ENCODE peak calls at places on chromosome 15, in ten cellular contexts. R, B, C, W, G, Z, Y, U, Q and H are unnamed samples. For H3K9me3, the result is how much of the 10 kb centered on the place peaks cover.

GRCh38 chr15:35319354-35319753 is 226.6 kb downstream of the DPH6 start:
- DNase-seq in C (no peak), Y (no peak), W (no peak), U (no peak), R (no peak), B (no peak), Q (no peak), Z (no peak), G (no peak), H (no peak)

GRCh38 chr15:42504631-42505030 is 9.2 kb downstream of the SNAP23 start:
- DNase-seq in B (no peak), W (no peak), Q (no peak), C (no peak), G (no peak), Y (no peak), Z (no peak), U (no peak), R (no peak), H (no peak)

GRCh38 chr15:23629234-23629805 is 18.3 kb downstream of the MAGEL2 start:
- DNase-seq in Y (no peak), R (no peak), G (no peak), U (no peak), C (no peak), W (no peak), Z (no peak), Q (no peak), B (no peak), H (no peak)

GRCh38 chr15:38944551-38944950 is 379.9 kb upstream of the RASGRP1 start:
- DNase-seq in G (no peak), Y (no peak), Z (no peak), W (no peak), B (no peak), C (no peak), R (no peak), U (no peak), Q (no peak), H (no peak)

GRCh38 chr15:80991446-80991845 is 1.8 kb upstream of the MESD start:
- DNase-seq in C (peak), W (no peak), G (peak), Z (peak), Q (peak), Y (no peak), R (peak), U (peak), B (peak), H (no peak)

GRCh38 chr15:59918994-59919951 is 84.8 kb upstream of the FOXB1 start:
- DNase-seq in U (no peak), G (no peak), Q (no peak), Z (no peak), Y (peak), W (no peak), B (no peak), C (no peak), R (no peak), H (no peak)

GRCh38 chr15:82567661-82568060 is 27.4 kb upstream of the RPS17 start:
- DNase-seq in Q (no peak), B (no peak), Y (no peak), W (no peak), G (no peak), R (no peak), U (no peak), C (no peak), Z (no peak), H (no peak)

GRCh38 chr15:80404719-80405553 is 754 bp downstream of the ARNT2 start:
- DNase-seq in U (peak), Y (peak), C (no peak), B (peak), Q (no peak), G (peak), W (no peak), Z (no peak), R (peak), H (peak)

GRCh38 chr15:86830304-86830703 is 750.6 kb downstream of the AGBL1 start:
- DNase-seq in Y (no peak), Z (no peak), W (no peak), G (no peak), U (no peak), C (no peak), R (no peak), Q (no peak), B (no peak), H (no peak)

GRCh38 chr15:45773149-45773548 is 138.3 kb downstream of the SQOR start:
- DNase-seq in Z (no peak), Y (no peak), R (no peak), W (no peak), B (no peak), Q (no peak), C (no peak), U (no peak), G (no peak), H (no peak)

GRCh38 chr15:87711011-87711410 is 545.5 kb downstream of the NTRK3 start:
- DNase-seq in Q (no peak), Z (no peak), C (no peak), B (no peak), W (no peak), R (no peak), G (no peak), U (no peak), Y (no peak), H (no peak)

GRCh38 chr15:90872481-90873184 is 4.2 kb downstream of the FURIN start:
- DNase-seq in Z (peak), W (no peak), G (no peak), U (no peak), C (no peak), Q (no peak), Y (peak), B (no peak), R (peak), H (no peak)

GRCh38 chr15:57307527-57308193 is 68.6 kb upstream of the CGNL1 start:
- DNase-seq in W (no peak), B (no peak), Y (peak), U (no peak), G (no peak), R (no peak), C (no peak), Z (no peak), Q (no peak), H (no peak)

GRCh38 chr15:57914350-57915055 is 151.0 kb downstream of the ALDH1A2 start:
- DNase-seq in Z (no peak), U (no peak), B (no peak), C (no peak), Y (no peak), W (no peak), R (no peak), G (no peak), Q (no peak), H (peak)

GRCh38 chr15:64572856-64573255 is 112.5 kb downstream of the ZNF609 start:
- DNase-seq in C (no peak), R (no peak), U (no peak), G (no peak), W (no peak), Q (no peak), Y (no peak), B (no peak), Z (no peak), H (no peak)

GRCh38 chr15:82040862-82041261 is 5.0 kb downstream of the MEX3B start:
- DNase-seq in U (no peak), R (no peak), Y (no peak), W (peak), C (no peak), B (no peak), Q (peak), G (no peak), Z (no peak), H (no peak)

GRCh38 chr15:96262497-96263268 is 67.8 kb upstream of the NR2F2 start:
- DNase-seq in U (no peak), R (no peak), G (no peak), Y (no peak), Z (no peak), Q (no peak), B (no peak), C (no peak), W (no peak), H (no peak)

GRCh38 chr15:58523634-58524033 is 91.8 kb downstream of the LIPC start:
- DNase-seq in W (no peak), B (no peak), Z (no peak), U (peak), Q (no peak), R (no peak), Y (no peak), C (no peak), G (no peak), H (no peak)

GRCh38 chr15:71725215-71725955 is 85.0 kb upstream of the NR2E3 start:
- DNase-seq in W (no peak), Y (no peak), C (no peak), Q (no peak), G (no peak), U (no peak), R (no peak), B (no peak), Z (no peak), H (no peak)

GRCh38 chr15:81869161-81869928 is 176.5 kb downstream of the MEX3B start:
- DNase-seq in U (no peak), W (no peak), Y (no peak), G (no peak), B (no peak), Z (no peak), Q (no peak), C (no peak), R (no peak), H (no peak)

GRCh38 chr15:80854104-80854503 is 74.9 kb downstream of the CEMIP start:
- DNase-seq in U (peak), C (no peak), Y (no peak), Z (peak), W (no peak), G (no peak), Q (no peak), B (no peak), R (no peak), H (no peak)

GRCh38 chr15:35852818-35853624 is 307.1 kb upstream of the DPH6 start:
- DNase-seq in Q (no peak), Y (no peak), R (no peak), U (no peak), G (no peak), W (no peak), B (no peak), Z (no peak), C (no peak), H (no peak)

GRCh38 chr15:76206325-76206976 is 104.8 kb downstream of the ETFA start:
- DNase-seq in Y (peak), W (no peak), C (peak), Z (peak), R (peak), B (peak), G (peak), Q (peak), U (peak), H (peak)

GRCh38 chr15:100236981-100237720 is 104.6 kb downstream of the ADAMTS17 start:
- DNase-seq in Z (no peak), Y (no peak), C (no peak), B (no peak), G (no peak), U (no peak), Q (no peak), R (no peak), W (no peak), H (no peak)
- H3K9me3 ChIP-seq in Z (under half), Y (under half), C (under half), B (under half), G (under half), U (under half), Q (under half), R (under half), W (under half), H (under half)

DNA sequence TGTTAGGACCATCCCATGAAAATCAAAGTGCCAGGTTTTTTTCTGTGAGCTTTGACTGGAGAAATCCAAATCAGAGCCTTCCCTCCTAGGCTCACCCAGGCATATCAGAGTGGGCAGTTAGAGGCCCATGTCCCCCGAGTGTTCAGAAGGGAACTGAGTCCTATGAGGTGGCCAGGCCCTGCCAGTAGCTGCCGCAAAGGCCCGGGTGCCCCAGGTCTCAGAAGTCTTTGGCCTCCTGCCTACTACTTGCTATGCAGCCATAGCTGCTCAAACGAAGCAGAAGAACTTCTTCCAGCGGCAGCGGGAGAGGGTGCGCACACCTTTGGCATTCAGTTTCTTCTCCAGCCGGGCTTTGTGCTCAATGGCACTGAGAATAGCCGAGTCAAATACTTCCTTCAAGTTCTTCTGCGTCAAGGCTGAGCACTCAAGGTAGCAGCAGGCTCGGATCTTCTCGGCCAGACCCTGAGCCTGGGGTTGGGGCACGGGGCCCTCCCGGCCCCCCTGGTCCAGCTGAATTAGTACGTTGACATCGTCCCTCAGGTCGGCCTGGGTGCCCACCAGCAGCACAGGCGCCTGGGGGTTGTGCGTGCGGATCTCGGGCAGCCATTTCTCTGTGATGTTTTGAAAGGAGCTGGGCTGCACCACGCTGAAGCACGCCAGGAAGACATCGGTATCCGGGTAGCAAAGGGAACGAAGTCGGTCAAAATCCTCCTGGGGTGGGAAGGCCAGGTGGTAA is 1.1 kb downstream of the RHOV start:
- DNase-seq in G (no peak), W (no peak), Q (no peak), Z (no peak), R (no peak), C (no peak), B (no peak), U (no peak), Y (no peak), H (no peak)
- H3K4me3 ChIP-seq in G (peak), W (peak), Q (peak), Z (no peak), R (peak), C (no peak), B (no peak), U (no peak), Y (peak), H (no peak)

GRCh38 chr15:93042211-93042610 is 46.8 kb downstream of the RGMA start:
- DNase-seq in G (no peak), W (no peak), B (no peak), Y (no peak), R (peak), C (no peak), Q (no peak), U (no peak), Z (no peak), H (peak)

GRCh38 chr15:93041159-93041547 is 47.9 kb downstream of the RGMA start:
- DNase-seq in R (peak), Q (no peak), Y (no peak), G (no peak), W (no peak), B (no peak), C (no peak), Z (no peak), U (no peak), H (no peak)

GRCh38 chr15:93042691-93043378 is 46.2 kb downstream of the RGMA start:
- DNase-seq in W (no peak), C (no peak), B (no peak), Z (no peak), Y (no peak), G (no peak), R (peak), U (no peak), Q (no peak), H (peak)

GRCh38 chr15:93038064-93038705 is 50.8 kb downstream of the RGMA start:
- DNase-seq in R (peak), Y (no peak), U (no peak), Q (peak), W (no peak), G (no peak), B (no peak), C (no peak), Z (no peak), H (peak)

GRCh38 chr15:93040288-93041158 is 48.5 kb downstream of the RGMA start:
- DNase-seq in Y (no peak), U (no peak), B (no peak), Q (peak), Z (no peak), W (no peak), C (no peak), G (no peak), R (peak), H (peak)
- H3K9me3 ChIP-seq in Y (under half), U (under half), B (under half), Q (under half), Z (under half), W (under half), C (under half), G (under half), R (under half), H (under half)

GRCh38 chr15:63045438-63046278 is 3.1 kb downstream of the TPM1 start:
- DNase-seq in C (no peak), G (no peak), Q (no peak), Z (no peak), U (no peak), Y (no peak), B (no peak), W (no peak), R (no peak), H (no peak)

GRCh38 chr15:63043391-63044076 is 987 bp downstream of the TPM1 start:
- DNase-seq in U (no peak), Z (peak), Y (no peak), G (peak), B (peak), W (no peak), C (no peak), Q (no peak), R (peak), H (peak)

GRCh38 chr15:63042879-63043340 is 363 bp downstream of the TPM1 start:
- DNase-seq in G (no peak), Y (no peak), C (no peak), U (no peak), W (no peak), R (no peak), B (no peak), Q (no peak), Z (no peak), H (peak)

GRCh38 chr15:63044645-63045437 is 2.3 kb downstream of the TPM1 start:
- DNase-seq in U (no peak), B (peak), C (no peak), W (peak), G (no peak), Q (no peak), Y (peak), R (peak), Z (peak), H (no peak)

GRCh38 chr15:63044077-63044644 is 1.6 kb downstream of the TPM1 start:
- DNase-seq in Z (no peak), R (no peak), B (no peak), U (no peak), C (no peak), G (no peak), Y (no peak), Q (no peak), W (no peak), H (no peak)
- H3K4me3 ChIP-seq in Z (peak), R (peak), B (peak), U (peak), C (peak), G (peak), Y (peak), Q (peak), W (peak), H (peak)

DNA sequence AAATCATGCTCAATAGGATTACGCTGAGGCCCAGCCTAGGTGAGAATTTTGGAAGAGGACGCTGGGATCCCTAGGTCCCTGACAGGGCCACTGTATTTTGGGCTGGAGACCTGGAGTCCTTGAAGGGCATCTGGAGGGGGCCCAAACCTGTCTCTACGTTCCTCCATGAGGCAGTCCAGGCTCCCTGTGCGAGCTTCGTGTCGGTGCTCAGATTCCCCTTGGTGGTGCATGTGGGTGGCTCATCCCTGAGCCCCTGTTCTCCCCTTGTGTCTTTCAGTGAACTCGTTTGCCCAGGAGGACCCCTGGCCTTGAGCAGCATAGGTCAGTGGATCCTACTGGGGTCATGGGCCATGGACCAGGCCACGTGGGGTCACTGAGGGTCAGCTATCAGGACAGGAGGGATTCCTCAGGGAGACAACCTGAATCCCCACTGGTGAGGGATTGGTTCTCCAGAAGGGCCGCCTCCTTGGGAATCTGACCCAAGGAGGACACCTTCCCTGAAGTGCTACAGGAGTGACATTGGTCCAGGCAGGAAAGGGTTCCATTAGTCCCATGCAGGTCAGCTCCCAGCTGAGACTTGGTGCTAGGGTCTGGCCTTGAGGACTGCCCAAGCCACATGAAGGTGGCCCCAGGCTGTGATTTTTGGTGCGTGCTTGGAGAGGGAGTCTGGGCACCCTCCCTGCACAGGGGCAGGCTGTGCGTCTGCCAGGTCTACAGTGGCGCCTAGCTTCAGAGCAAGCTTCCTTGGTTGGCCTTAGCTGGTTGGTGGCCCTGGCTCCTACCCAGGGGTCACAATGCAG is 229.8 kb downstream of the SNRPN start:
- DNase-seq in G (no peak), R (peak), Q (no peak), B (peak), C (no peak), U (no peak), Z (no peak), W (no peak), Y (no peak), H (peak)
- H3K9me3 ChIP-seq in G (under half), R (under half), Q (under half), B (half or more), C (under half), U (under half), Z (under half), W (under half), Y (under half), H (under half)

GRCh38 chr15:99073008-99073714 is 31.7 kb upstream of the SYNM start:
- DNase-seq in C (no peak), Z (no peak), G (no peak), Q (no peak), U (no peak), W (no peak), Y (no peak), R (no peak), B (no peak), H (peak)

GRCh38 chr15:99076109-99076508 is 28.8 kb upstream of the SYNM start:
- DNase-seq in C (no peak), G (no peak), Z (peak), U (no peak), B (no peak), Q (no peak), R (no peak), W (no peak), Y (no peak), H (no peak)

GRCh38 chr15:99071091-99071680 is 33.7 kb upstream of the SYNM start:
- DNase-seq in Y (no peak), B (no peak), C (no peak), Q (no peak), Z (no peak), U (no peak), W (no peak), R (no peak), G (no peak), H (peak)

GRCh38 chr15:99074446-99074845 is 30.4 kb upstream of the SYNM start:
- DNase-seq in Z (no peak), C (no peak), U (no peak), W (no peak), Y (no peak), R (no peak), B (no peak), Q (no peak), G (no peak), H (peak)

DNA sequence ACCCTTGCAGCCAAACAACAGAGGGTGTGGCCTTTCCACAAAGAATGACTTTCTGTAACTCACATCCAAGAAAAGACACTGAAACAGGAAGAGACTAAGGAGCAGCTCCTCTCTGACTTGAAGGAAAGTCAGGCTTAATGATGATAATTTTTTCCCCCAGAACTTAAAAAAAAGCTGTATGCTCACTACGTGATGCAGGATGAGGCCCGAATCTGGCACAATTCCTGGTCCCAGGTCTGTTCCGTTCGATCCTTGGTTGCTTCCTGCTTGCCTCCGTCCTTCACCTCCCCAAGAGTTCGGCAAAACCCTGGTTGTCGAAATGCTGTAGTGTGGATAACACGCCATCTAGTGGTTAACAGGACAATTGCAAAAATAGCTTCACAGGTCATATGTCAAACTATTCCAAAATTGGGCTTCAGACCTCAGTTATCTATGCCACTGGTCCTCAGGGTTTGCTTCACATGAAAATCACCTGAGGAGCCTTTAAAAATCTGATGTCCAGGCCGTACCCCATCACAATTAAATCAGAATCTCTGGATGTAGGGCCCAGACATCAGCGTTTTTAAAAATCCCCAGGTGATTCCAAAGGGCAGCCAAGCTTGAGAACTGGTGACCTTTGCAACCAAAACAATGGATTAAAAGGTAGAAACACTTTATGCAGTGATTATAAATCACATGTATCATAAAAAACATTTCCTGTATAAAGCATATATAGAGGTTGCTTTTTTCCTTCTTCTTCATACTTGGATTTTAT is 28.1 kb upstream of the SYNM start:
- DNase-seq in R (peak), W (no peak), G (peak), Q (peak), Z (peak), B (no peak), C (peak), Y (peak), U (peak), H (peak)
- H3K4me3 ChIP-seq in R (peak), W (no peak), G (no peak), Q (peak), Z (peak), B (peak), C (peak), Y (peak), U (peak), H (peak)

GRCh38 chr15:101442272-101442671 is 47.2 kb downstream of the PCSK6 start:
- DNase-seq in G (no peak), Q (no peak), Y (no peak), W (no peak), R (no peak), C (no peak), B (no peak), U (no peak), Z (no peak), H (no peak)
- H3K9me3 ChIP-seq in G (under half), Q (under half), Y (under half), W (under half), R (under half), C (under half), B (under half), U (under half), Z (under half), H (under half)